ENCODE peak calls at places on chromosomes 16 and 17, in nine cellular contexts. S is AG10803; P is HFF-Myc; A is neural crest cell; K is CD8-positive, alpha-beta T cell; U is breast epithelium; W is right lobe of liver; I is left ventricle myocardium inferior; D is HFFc6. N is an unnamed sample.

GRCh38 chr16:10933865-10934264 is 8.4 kb downstream of the DEXI start:
- DNase-seq in S (no peak), P (no peak), A (no peak), K (no peak), U (no peak), W (no peak), I (no peak), D (no peak), N (no peak)

GRCh38 chr16:78607465-78607864 is 508.0 kb downstream of the WWOX start:
- DNase-seq in S (no peak), P (no peak), A (no peak), K (no peak), U (no peak), W (no peak), I (no peak), D (no peak), N (no peak)

GRCh38 chr17:16013943-16014407 is 14.4 kb downstream of the TTC19 start:
- DNase-seq in S (peak), P (peak), A (peak), K (no peak), U (no peak), W (no peak), I (no peak), D (peak), N (no peak)

GRCh38 chr17:44307387-44308186 is 814 bp upstream of the RUNDC3A start:
- DNase-seq in S (peak), P (no peak), A (peak), K (no peak), U (no peak), W (no peak), I (no peak), D (no peak), N (peak)

GRCh38 chr16:8936421-8936820 is 27.3 kb downstream of the USP7 start:
- DNase-seq in S (no peak), P (no peak), A (no peak), K (peak), U (no peak), W (no peak), I (no peak), D (peak), N (peak)

GRCh38 chr17:57739402-57740224 is 5.5 kb downstream of the CCDC182 start:
- DNase-seq in S (no peak), P (peak), A (no peak), K (no peak), U (no peak), W (no peak), I (no peak), D (no peak), N (no peak)

GRCh38 chr17:36697907-36698526 is 96.6 kb downstream of the MRM1 start:
- DNase-seq in S (no peak), P (no peak), A (no peak), K (no peak), U (no peak), W (no peak), I (no peak), D (no peak), N (no peak)

GRCh38 chr17:59423137-59423703 is 91.8 kb downstream of the YPEL2 start:
- DNase-seq in S (peak), P (no peak), A (no peak), K (no peak), U (no peak), W (no peak), I (peak), D (peak), N (no peak)

GRCh38 chr17:2028737-2029136 is 1.2 kb upstream of the DPH1 start:
- DNase-seq in S (no peak), P (no peak), A (no peak), K (no peak), U (no peak), W (no peak), I (no peak), D (no peak), N (peak)

GRCh38 chr16:20883554-20884239 is 16.5 kb downstream of the DCUN1D3 start:
- DNase-seq in S (no peak), P (no peak), A (no peak), K (no peak), U (no peak), W (no peak), I (no peak), D (no peak), N (no peak)

GRCh38 chr17:17613708-17614114 is 22.2 kb upstream of the PEMT start:
- DNase-seq in S (peak), P (peak), A (peak), K (peak), U (no peak), W (peak), I (no peak), D (peak), N (peak)

GRCh38 chr16:7185689-7186088 is 147.0 kb upstream of the RBFOX1 start:
- DNase-seq in S (no peak), P (no peak), A (no peak), K (no peak), U (no peak), W (no peak), I (no peak), D (no peak), N (no peak)

GRCh38 chr17:19389386-19389785 is 2.4 kb upstream of the MFAP4 start:
- DNase-seq in S (no peak), P (no peak), A (no peak), K (no peak), U (no peak), W (peak), I (no peak), D (no peak), N (no peak)

GRCh38 chr17:48530887-48531272 is at the start of gene HOXB1:
- DNase-seq in S (no peak), P (no peak), A (no peak), K (no peak), U (no peak), W (no peak), I (no peak), D (no peak), N (no peak)

GRCh38 chr17:73546770-73547345 is 97.4 kb downstream of the SDK2 start:
- DNase-seq in S (peak), P (peak), A (no peak), K (peak), U (no peak), W (no peak), I (no peak), D (no peak), N (peak)

GRCh38 chr17:51703364-51704341 is 443.3 kb downstream of the UTP18 start:
- DNase-seq in S (no peak), P (no peak), A (no peak), K (no peak), U (peak), W (peak), I (peak), D (no peak), N (no peak)

GRCh38 chr17:77555741-77556291 is 402.7 kb upstream of the TNRC6C start:
- DNase-seq in S (no peak), P (no peak), A (no peak), K (no peak), U (no peak), W (peak), I (no peak), D (no peak), N (no peak)

GRCh38 chr17:82917656-82918345 is 78.0 kb upstream of the ZNF750 start:
- DNase-seq in S (peak), P (no peak), A (peak), K (peak), U (no peak), W (no peak), I (no peak), D (no peak), N (no peak)
- TF ChIP-seq CTCF in S (peak), P (peak), A (peak), K (peak), U (no peak), W (peak), I (peak), D (peak), N (no peak)

DNA sequence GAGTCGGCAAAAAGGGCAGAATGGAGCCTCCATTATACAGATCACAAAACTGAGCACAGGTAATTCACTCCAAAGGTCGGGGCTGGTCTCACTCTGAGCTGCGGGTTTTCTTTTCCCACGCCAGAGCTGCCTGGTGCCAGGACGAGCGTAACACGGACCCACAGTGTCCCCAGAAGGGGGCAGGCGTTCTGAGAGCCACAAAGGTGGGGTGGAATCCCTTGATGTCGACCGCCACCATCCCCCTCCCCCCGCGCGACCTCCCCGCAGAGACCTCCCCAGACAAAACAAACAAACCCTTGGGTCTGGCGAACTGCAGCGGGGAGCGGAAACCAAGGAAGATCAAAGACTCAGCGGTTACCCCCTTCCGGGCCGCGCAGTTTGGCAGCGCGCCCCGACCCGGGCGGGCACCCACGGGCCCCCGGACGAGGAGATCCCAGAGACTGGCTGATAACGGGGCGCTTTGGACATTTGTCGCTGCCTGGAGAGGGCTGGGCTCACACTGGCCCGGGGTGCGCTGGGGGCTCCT is 793 bp upstream of the NKD1 start:
- DNase-seq in S (no peak), P (no peak), A (peak), K (peak), U (no peak), W (peak), I (peak), D (no peak), N (peak)
- TF ChIP-seq CTCF in S (no peak), P (peak), A (peak), K (no peak), U (no peak), W (peak), I (no peak), D (no peak), N (no peak)

GRCh38 chr16:27179500-27180072 is 23.7 kb upstream of the KDM8 start:
- DNase-seq in S (peak), P (no peak), A (peak), K (peak), U (peak), W (peak), I (peak), D (peak), N (peak)

GRCh38 chr16:27174007-27174406 is 29.3 kb upstream of the KDM8 start:
- DNase-seq in S (no peak), P (no peak), A (no peak), K (peak), U (no peak), W (no peak), I (no peak), D (no peak), N (no peak)

GRCh38 chr16:27177031-27177774 is 26.1 kb upstream of the KDM8 start:
- DNase-seq in S (peak), P (peak), A (no peak), K (no peak), U (no peak), W (no peak), I (no peak), D (peak), N (no peak)

GRCh38 chr16:27174798-27175197 is 28.5 kb upstream of the KDM8 start:
- DNase-seq in S (peak), P (peak), A (no peak), K (no peak), U (no peak), W (no peak), I (no peak), D (peak), N (no peak)

GRCh38 chr16:27175888-27176287 is 27.4 kb upstream of the KDM8 start:
- DNase-seq in S (no peak), P (no peak), A (no peak), K (no peak), U (no peak), W (no peak), I (no peak), D (no peak), N (no peak)
- TF ChIP-seq CTCF in S (no peak), P (no peak), A (no peak), K (no peak), U (no peak), W (no peak), I (no peak), D (no peak), N (no peak)

GRCh38 chr17:75516619-75517276 is 420 bp downstream of the TSEN54 start:
- DNase-seq in S (peak), P (no peak), A (peak), K (peak), U (no peak), W (peak), I (no peak), D (no peak), N (peak)

GRCh38 chr17:75521290-75521689 is 4.2 kb upstream of the LLGL2 start:
- DNase-seq in S (no peak), P (no peak), A (no peak), K (no peak), U (no peak), W (no peak), I (no peak), D (no peak), N (no peak)

GRCh38 chr17:75518201-75518600 is 1.9 kb downstream of the TSEN54 start:
- DNase-seq in S (no peak), P (no peak), A (no peak), K (peak), U (no peak), W (no peak), I (no peak), D (no peak), N (no peak)

GRCh38 chr17:75517277-75517865 is 1.0 kb downstream of the TSEN54 start:
- DNase-seq in S (no peak), P (no peak), A (no peak), K (no peak), U (no peak), W (peak), I (no peak), D (no peak), N (no peak)

GRCh38 chr17:75518983-75519540 is 2.7 kb downstream of the TSEN54 start:
- DNase-seq in S (no peak), P (no peak), A (no peak), K (no peak), U (no peak), W (no peak), I (no peak), D (no peak), N (no peak)
- TF ChIP-seq CTCF in S (no peak), P (no peak), A (no peak), K (no peak), U (no peak), W (no peak), I (no peak), D (no peak), N (no peak)

GRCh38 chr16:4386452-4386813 is 14.8 kb downstream of the VASN start:
- DNase-seq in S (peak), P (no peak), A (no peak), K (no peak), U (no peak), W (no peak), I (no peak), D (peak), N (no peak)

GRCh38 chr16:4387769-4388168 is 16.1 kb downstream of the VASN start:
- DNase-seq in S (no peak), P (no peak), A (no peak), K (no peak), U (no peak), W (no peak), I (no peak), D (no peak), N (no peak)

GRCh38 chr16:4385789-4386451 is 14.3 kb downstream of the VASN start:
- DNase-seq in S (no peak), P (no peak), A (no peak), K (no peak), U (no peak), W (no peak), I (no peak), D (peak), N (peak)

GRCh38 chr16:4388275-4389021 is 16.8 kb downstream of the VASN start:
- DNase-seq in S (peak), P (no peak), A (no peak), K (no peak), U (no peak), W (no peak), I (peak), D (peak), N (no peak)

GRCh38 chr16:4386951-4387565 is 15.4 kb downstream of the VASN start:
- DNase-seq in S (peak), P (no peak), A (no peak), K (no peak), U (no peak), W (no peak), I (no peak), D (peak), N (no peak)
- TF ChIP-seq CTCF in S (no peak), P (no peak), A (no peak), K (no peak), U (no peak), W (no peak), I (no peak), D (no peak), N (no peak)

GRCh38 chr17:685006-685405 is 29.6 kb downstream of the VPS53 start:
- DNase-seq in S (no peak), P (no peak), A (no peak), K (no peak), U (no peak), W (no peak), I (no peak), D (no peak), N (no peak)

GRCh38 chr17:690346-690745 is 24.3 kb downstream of the VPS53 start:
- DNase-seq in S (no peak), P (no peak), A (no peak), K (no peak), U (no peak), W (no peak), I (no peak), D (no peak), N (peak)

GRCh38 chr17:689556-690247 is 24.9 kb downstream of the VPS53 start:
- DNase-seq in S (no peak), P (no peak), A (no peak), K (no peak), U (no peak), W (no peak), I (no peak), D (no peak), N (no peak)

GRCh38 chr17:691423-691822 is 23.2 kb downstream of the VPS53 start:
- DNase-seq in S (peak), P (no peak), A (no peak), K (no peak), U (no peak), W (no peak), I (no peak), D (peak), N (no peak)

DNA sequence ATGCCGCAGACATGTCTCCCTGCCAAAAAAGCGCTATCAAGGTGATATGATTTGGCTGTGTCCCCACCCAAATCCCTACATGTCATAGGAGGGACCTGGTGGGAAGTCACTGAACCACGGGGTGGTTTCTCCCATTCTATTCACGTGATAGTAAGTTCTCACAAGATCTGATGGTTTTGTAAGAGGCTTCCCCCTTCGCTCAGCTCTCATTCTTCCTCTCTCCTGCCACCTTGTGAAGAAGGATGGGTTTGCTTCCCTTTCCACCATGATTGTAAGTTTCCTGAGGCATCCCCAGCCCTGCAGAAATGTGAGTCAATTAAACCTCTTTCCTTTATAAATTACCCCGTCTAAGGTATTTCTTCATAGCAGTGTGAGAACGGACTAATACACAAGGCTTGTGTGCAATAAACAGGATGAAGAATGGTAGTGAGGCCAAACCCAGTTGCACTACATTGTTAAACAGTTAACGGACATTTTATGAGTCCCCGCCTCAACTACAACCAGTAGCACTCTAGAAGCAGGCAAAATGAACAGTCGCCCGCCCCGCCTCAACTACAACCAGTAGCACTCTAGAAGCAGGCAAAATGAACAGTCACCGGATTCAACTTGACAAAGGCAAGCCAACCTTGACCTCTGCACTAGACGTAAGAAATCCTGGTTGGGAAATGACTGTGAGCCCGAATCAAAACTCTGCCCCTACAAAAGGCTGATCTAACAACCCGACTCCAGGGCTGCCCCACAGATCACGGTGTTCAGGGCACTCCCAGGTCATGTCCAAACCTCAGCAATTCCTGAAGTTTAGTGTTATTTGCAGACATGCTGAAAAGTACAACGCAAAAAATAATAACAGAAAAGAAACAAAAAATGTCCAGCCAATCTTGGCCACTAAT is 26.3 kb downstream of the VPS53 start:
- DNase-seq in S (peak), P (no peak), A (no peak), K (no peak), U (no peak), W (peak), I (no peak), D (no peak), N (no peak)
- TF ChIP-seq CTCF in S (peak), P (peak), A (peak), K (no peak), U (peak), W (no peak), I (peak), D (peak), N (no peak)

DNA sequence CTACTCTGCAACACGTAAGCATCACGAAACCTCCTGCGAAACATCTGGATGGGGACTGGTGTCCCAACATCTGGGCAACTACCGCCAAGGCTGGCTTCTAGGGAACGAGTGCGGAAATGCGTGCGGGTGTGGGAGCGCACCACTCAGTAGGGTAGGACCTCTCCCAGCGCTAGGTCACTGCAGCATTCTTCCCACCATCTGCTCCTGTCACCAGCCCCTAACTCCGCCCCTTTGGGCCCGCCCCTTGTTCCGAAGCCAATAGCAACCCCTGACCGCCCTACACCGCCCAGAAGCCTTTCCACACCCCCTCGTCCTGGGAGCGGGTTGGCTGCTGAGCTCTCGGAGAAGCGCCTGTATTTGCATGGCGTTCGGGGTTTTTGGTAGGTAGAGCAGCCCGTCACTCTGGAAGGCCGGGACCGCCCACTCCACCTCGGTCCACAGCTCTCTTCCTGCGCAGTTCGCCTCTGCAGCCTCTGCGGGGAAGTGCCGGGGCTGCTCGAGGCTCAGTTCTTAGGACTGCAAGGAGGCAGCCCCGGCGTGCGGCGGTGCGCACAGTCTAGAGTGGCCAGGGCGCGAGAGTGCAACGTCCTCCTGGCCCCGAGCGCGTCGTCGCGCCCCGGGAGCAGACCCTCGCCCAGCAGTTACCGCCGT is at the start of gene HS3ST3B1:
- DNase-seq in S (peak), P (peak), A (peak), K (peak), U (peak), W (peak), I (peak), D (peak), N (peak)
- TF ChIP-seq CTCF in S (peak), P (no peak), A (peak), K (peak), U (peak), W (peak), I (no peak), D (no peak), N (no peak)

GRCh38 chr16:79769320-79770243 is 169.0 kb upstream of the MAF start:
- DNase-seq in S (peak), P (no peak), A (no peak), K (no peak), U (no peak), W (no peak), I (no peak), D (no peak), N (no peak)
- TF ChIP-seq CTCF in S (no peak), P (no peak), A (no peak), K (no peak), U (no peak), W (no peak), I (no peak), D (no peak), N (no peak)

GRCh38 chr17:8186787-8187516 is 3.0 kb downstream of the BORCS6 start:
- DNase-seq in S (peak), P (peak), A (peak), K (peak), U (peak), W (peak), I (peak), D (peak), N (peak)
- TF ChIP-seq CTCF in S (peak), P (no peak), A (peak), K (peak), U (no peak), W (peak), I (peak), D (no peak), N (no peak)

N was measured in glutamatergic neuron.